ENCODE peak calls at places on chromosomes 5 and 9, in five cellular contexts. G, K, T, I and N are unnamed samples.

GRCh38 chr9:75088646-75089368 is 493 bp downstream of the OSTF1 start:
- DNase-seq in T (peak; percentile 47), K (peak; percentile 48), I (peak; percentile 63), G (no peak), N (no peak)

GRCh38 chr5:80736730-80737129 is 81.9 kb upstream of the DHFR start:
- DNase-seq in K (no peak), G (no peak), I (no peak), T (no peak), N (no peak)

GRCh38 chr9:97406620-97407177 is 5.2 kb upstream of the TDRD7 start:
- DNase-seq in I (no peak), G (no peak), K (no peak), T (no peak), N (no peak)

GRCh38 chr9:26882154-26882553 is 10.4 kb downstream of the CAAP1 start:
- DNase-seq in K (no peak), I (no peak), T (no peak), G (no peak), N (no peak)

GRCh38 chr5:180217797-180218196 is 8.8 kb upstream of the RASGEF1C start:
- DNase-seq in G (no peak), K (no peak), I (no peak), T (no peak), N (no peak)

GRCh38 chr9:135076143-135076875 is 11.2 kb upstream of the OLFM1 start:
- DNase-seq in G (no peak), I (no peak), K (peak; percentile 27), T (no peak), N (no peak)

GRCh38 chr9:124410321-124410913 is 4.8 kb downstream of the PSMB7 start:
- DNase-seq in T (no peak), G (no peak), I (no peak), K (no peak), N (no peak)

GRCh38 chr5:6399978-6400910 is 21.9 kb upstream of the MED10 start:
- DNase-seq in I (no peak), T (peak; percentile 15), K (peak; percentile 40), G (no peak), N (no peak)

GRCh38 chr5:58191451-58191850 is 268.4 kb downstream of the PLK2 start:
- DNase-seq in I (no peak), G (no peak), T (no peak), K (no peak), N (no peak)

GRCh38 chr9:113659039-113659438 is 195.5 kb downstream of the RGS3 start:
- DNase-seq in K (no peak), T (no peak), G (no peak), I (no peak), N (no peak)

GRCh38 chr9:133714606-133715294 is 23.4 kb downstream of the SARDH start:
- DNase-seq in K (peak; percentile 96), T (peak; percentile 82), G (no peak), I (no peak), N (no peak)

GRCh38 chr9:2023532-2023931 is 8.4 kb downstream of the SMARCA2 start:
- DNase-seq in K (no peak), I (no peak), T (no peak), G (no peak), N (no peak)

GRCh38 chr5:71482132-71482531 is 26.7 kb downstream of the BDP1 start:
- DNase-seq in I (peak; percentile 20), K (no peak), G (no peak), T (peak; percentile 56), N (peak; percentile 55)

GRCh38 chr9:116687074-116687761 is at the start of gene TRIM32:
- DNase-seq in T (peak; percentile 73), I (peak; percentile 93), K (peak; percentile 90), G (peak; percentile 89), N (peak; percentile 85)

GRCh38 chr5:146815423-146815822 is 63.1 kb downstream of the PPP2R2B start:
- DNase-seq in T (no peak), G (no peak), K (no peak), I (no peak), N (no peak)

GRCh38 chr9:89872913-89873707 is 268.3 kb downstream of the GADD45G start:
- DNase-seq in T (no peak), G (no peak), I (no peak), K (peak; percentile 20), N (no peak)

GRCh38 chr9:109244179-109245132 is 76.4 kb downstream of the EPB41L4B start:
- DNase-seq in T (peak; percentile 63), K (peak; percentile 70), I (peak; percentile 56), G (peak; percentile 83), N (peak; percentile 35)

GRCh38 chr9:93183663-93184438 is at the start of gene WNK2:
- DNase-seq in G (no peak), K (no peak), T (no peak), I (peak; percentile 47), N (no peak)

GRCh38 chr5:56649569-56649968 is 165.8 kb upstream of the MAP3K1 start:
- DNase-seq in G (no peak), K (no peak), T (no peak), I (no peak), N (no peak)

GRCh38 chr9:631596-631995 is 209.9 kb upstream of the DMRT1 start:
- DNase-seq in G (no peak), K (no peak), I (no peak), T (no peak), N (no peak)